ENCODE peak calls at places on chromosomes 3 and 15, in ten cellular contexts. One of them, this sample, is unnamed.

GRCh38 chr3:132211896-132212295 is 105.3 kb upstream of the ACP3 start:
- DNase-seq in WTC11: no peak
- DNase-seq in GM06990: no peak
- DNase-seq in non-pigmented ciliary epithelial cell: no peak
- DNase-seq in HS-5: no peak
- DNase-seq in HFF-Myc: no peak
- DNase-seq in SK-N-SH: no peak
- DNase-seq in pulmonary artery endothelial cell: no peak
- DNase-seq in body of pancreas: no peak
- DNase-seq in HCT116: no peak
- DNase-seq in this sample: no peak

GRCh38 chr15:45203182-45203581 is 15.4 kb upstream of the SHF start:
- DNase-seq in non-pigmented ciliary epithelial cell: no peak
- DNase-seq in HCT116: no peak
- DNase-seq in body of pancreas: no peak
- DNase-seq in GM06990: no peak
- DNase-seq in HS-5: no peak
- DNase-seq in HFF-Myc: no peak
- DNase-seq in SK-N-SH: no peak
- DNase-seq in WTC11: no peak
- DNase-seq in pulmonary artery endothelial cell: no peak
- DNase-seq in this sample: no peak

GRCh38 chr15:63887630-63888029 is 53.9 kb upstream of the HERC1 start:
- DNase-seq in body of pancreas: no peak
- DNase-seq in WTC11: no peak
- DNase-seq in GM06990: no peak
- DNase-seq in HS-5: no peak
- DNase-seq in pulmonary artery endothelial cell: no peak
- DNase-seq in SK-N-SH: no peak
- DNase-seq in HFF-Myc: no peak
- DNase-seq in HCT116: no peak
- DNase-seq in non-pigmented ciliary epithelial cell: no peak
- DNase-seq in this sample: no peak

GRCh38 chr3:126126292-126126691 is 42.4 kb upstream of the SLC41A3 start:
- DNase-seq in pulmonary artery endothelial cell: no peak
- DNase-seq in HFF-Myc: no peak
- DNase-seq in WTC11: peak
- DNase-seq in body of pancreas: no peak
- DNase-seq in SK-N-SH: peak
- DNase-seq in HCT116: no peak
- DNase-seq in HS-5: no peak
- DNase-seq in GM06990: no peak
- DNase-seq in non-pigmented ciliary epithelial cell: no peak
- DNase-seq in this sample: no peak

GRCh38 chr3:52506266-52506966 is 11.3 kb downstream of the STAB1 start:
- DNase-seq in HFF-Myc: no peak
- DNase-seq in SK-N-SH: no peak
- DNase-seq in non-pigmented ciliary epithelial cell: no peak
- DNase-seq in pulmonary artery endothelial cell: no peak
- DNase-seq in GM06990: no peak
- DNase-seq in HCT116: no peak
- DNase-seq in WTC11: no peak
- DNase-seq in body of pancreas: no peak
- DNase-seq in HS-5: no peak
- DNase-seq in this sample: no peak

GRCh38 chr15:60865507-60865906 is 363.6 kb downstream of the RORA start:
- DNase-seq in HCT116: no peak
- DNase-seq in body of pancreas: no peak
- DNase-seq in HS-5: peak
- DNase-seq in HFF-Myc: no peak
- DNase-seq in non-pigmented ciliary epithelial cell: no peak
- DNase-seq in WTC11: no peak
- DNase-seq in GM06990: no peak
- DNase-seq in pulmonary artery endothelial cell: no peak
- DNase-seq in SK-N-SH: no peak
- DNase-seq in this sample: no peak

GRCh38 chr15:24269166-24269571 is 406.4 kb upstream of the NPAP1 start:
- DNase-seq in WTC11: no peak
- DNase-seq in body of pancreas: peak
- DNase-seq in SK-N-SH: no peak
- DNase-seq in HCT116: no peak
- DNase-seq in pulmonary artery endothelial cell: no peak
- DNase-seq in HS-5: no peak
- DNase-seq in non-pigmented ciliary epithelial cell: no peak
- DNase-seq in GM06990: no peak
- DNase-seq in HFF-Myc: no peak
- DNase-seq in this sample: no peak

GRCh38 chr3:24042174-24042878 is 97.2 kb downstream of the NR1D2 start:
- DNase-seq in HS-5: no peak
- DNase-seq in HFF-Myc: no peak
- DNase-seq in WTC11: no peak
- DNase-seq in body of pancreas: no peak
- DNase-seq in HCT116: no peak
- DNase-seq in non-pigmented ciliary epithelial cell: no peak
- DNase-seq in SK-N-SH: no peak
- DNase-seq in pulmonary artery endothelial cell: no peak
- DNase-seq in GM06990: no peak
- DNase-seq in this sample: no peak

GRCh38 chr3:186931487-186932280 is 1.4 kb downstream of the ST6GAL1 start:
- DNase-seq in HS-5: no peak
- DNase-seq in HFF-Myc: peak
- DNase-seq in body of pancreas: peak
- DNase-seq in WTC11: peak
- DNase-seq in SK-N-SH: peak
- DNase-seq in HCT116: no peak
- DNase-seq in GM06990: peak
- DNase-seq in non-pigmented ciliary epithelial cell: no peak
- DNase-seq in pulmonary artery endothelial cell: no peak
- DNase-seq in this sample: no peak

GRCh38 chr15:58074452-58074851 is 8.9 kb upstream of the ALDH1A2 start:
- DNase-seq in body of pancreas: no peak
- DNase-seq in HCT116: no peak
- DNase-seq in SK-N-SH: no peak
- DNase-seq in pulmonary artery endothelial cell: no peak
- DNase-seq in HS-5: no peak
- DNase-seq in WTC11: no peak
- DNase-seq in GM06990: no peak
- DNase-seq in non-pigmented ciliary epithelial cell: no peak
- DNase-seq in HFF-Myc: no peak
- DNase-seq in this sample: no peak

GRCh38 chr15:36645106-36645505 is 65.7 kb downstream of the CDIN1 start:
- DNase-seq in pulmonary artery endothelial cell: no peak
- DNase-seq in WTC11: no peak
- DNase-seq in non-pigmented ciliary epithelial cell: no peak
- DNase-seq in HS-5: no peak
- DNase-seq in HCT116: no peak
- DNase-seq in HFF-Myc: no peak
- DNase-seq in SK-N-SH: no peak
- DNase-seq in body of pancreas: no peak
- DNase-seq in GM06990: no peak
- DNase-seq in this sample: no peak

GRCh38 chr15:68149059-68149458 is 56.1 kb downstream of the CALML4 start:
- DNase-seq in non-pigmented ciliary epithelial cell: no peak
- DNase-seq in HCT116: no peak
- DNase-seq in HFF-Myc: no peak
- DNase-seq in body of pancreas: no peak
- DNase-seq in SK-N-SH: no peak
- DNase-seq in HS-5: peak
- DNase-seq in pulmonary artery endothelial cell: no peak
- DNase-seq in WTC11: no peak
- DNase-seq in GM06990: no peak
- DNase-seq in this sample: no peak

GRCh38 chr15:75114796-75115195 is 86.9 kb upstream of the C15orf39 start:
- DNase-seq in WTC11: no peak
- DNase-seq in pulmonary artery endothelial cell: no peak
- DNase-seq in SK-N-SH: no peak
- DNase-seq in HS-5: no peak
- DNase-seq in body of pancreas: no peak
- DNase-seq in HCT116: no peak
- DNase-seq in HFF-Myc: no peak
- DNase-seq in GM06990: no peak
- DNase-seq in non-pigmented ciliary epithelial cell: no peak
- DNase-seq in this sample: no peak

GRCh38 chr15:51708013-51708412 is 26.7 kb downstream of the SCG3 start:
- DNase-seq in body of pancreas: peak
- DNase-seq in WTC11: no peak
- DNase-seq in pulmonary artery endothelial cell: no peak
- DNase-seq in GM06990: no peak
- DNase-seq in HCT116: no peak
- DNase-seq in HFF-Myc: no peak
- DNase-seq in HS-5: no peak
- DNase-seq in SK-N-SH: no peak
- DNase-seq in non-pigmented ciliary epithelial cell: no peak
- DNase-seq in this sample: no peak

GRCh38 chr3:44903314-44903713 is 28.9 kb downstream of the TGM4 start:
- DNase-seq in GM06990: no peak
- DNase-seq in body of pancreas: no peak
- DNase-seq in pulmonary artery endothelial cell: no peak
- DNase-seq in HFF-Myc: no peak
- DNase-seq in HCT116: no peak
- DNase-seq in HS-5: no peak
- DNase-seq in WTC11: no peak
- DNase-seq in SK-N-SH: no peak
- DNase-seq in non-pigmented ciliary epithelial cell: no peak
- DNase-seq in this sample: no peak

GRCh38 chr3:32467333-32468070 is 35.1 kb downstream of the CMTM6 start:
- DNase-seq in HCT116: no peak
- DNase-seq in pulmonary artery endothelial cell: peak
- DNase-seq in WTC11: peak
- DNase-seq in GM06990: peak
- DNase-seq in SK-N-SH: peak
- DNase-seq in body of pancreas: peak
- DNase-seq in non-pigmented ciliary epithelial cell: no peak
- DNase-seq in HS-5: no peak
- DNase-seq in HFF-Myc: peak
- DNase-seq in this sample: peak

GRCh38 chr3:94522488-94522887 is 459.6 kb downstream of the NSUN3 start:
- DNase-seq in non-pigmented ciliary epithelial cell: no peak
- DNase-seq in HS-5: no peak
- DNase-seq in HCT116: no peak
- DNase-seq in pulmonary artery endothelial cell: no peak
- DNase-seq in GM06990: no peak
- DNase-seq in body of pancreas: no peak
- DNase-seq in HFF-Myc: no peak
- DNase-seq in WTC11: no peak
- DNase-seq in SK-N-SH: no peak
- DNase-seq in this sample: peak

GRCh38 chr3:8987673-8988655 is 24.7 kb upstream of the RAD18 start:
- DNase-seq in non-pigmented ciliary epithelial cell: no peak
- DNase-seq in HS-5: no peak
- DNase-seq in HFF-Myc: no peak
- DNase-seq in pulmonary artery endothelial cell: peak
- DNase-seq in SK-N-SH: peak
- DNase-seq in GM06990: no peak
- DNase-seq in WTC11: peak
- DNase-seq in HCT116: peak
- DNase-seq in body of pancreas: peak
- DNase-seq in this sample: peak

GRCh38 chr15:40345867-40346578 is 4.8 kb upstream of the PHGR1 start:
- DNase-seq in pulmonary artery endothelial cell: no peak
- DNase-seq in GM06990: no peak
- DNase-seq in HS-5: no peak
- DNase-seq in body of pancreas: no peak
- DNase-seq in HFF-Myc: no peak
- DNase-seq in HCT116: no peak
- DNase-seq in WTC11: no peak
- DNase-seq in non-pigmented ciliary epithelial cell: no peak
- DNase-seq in SK-N-SH: no peak
- DNase-seq in this sample: no peak

GRCh38 chr3:70933105-70933810 is 620.8 kb upstream of the MDFIC2 start:
- DNase-seq in HFF-Myc: no peak
- DNase-seq in pulmonary artery endothelial cell: peak
- DNase-seq in non-pigmented ciliary epithelial cell: no peak
- DNase-seq in WTC11: no peak
- DNase-seq in HCT116: no peak
- DNase-seq in HS-5: no peak
- DNase-seq in body of pancreas: no peak
- DNase-seq in GM06990: no peak
- DNase-seq in SK-N-SH: no peak
- DNase-seq in this sample: no peak

GRCh38 chr3:175121225-175121624 is 262.1 kb downstream of the NAALADL2 start:
- DNase-seq in HFF-Myc: no peak
- DNase-seq in HCT116: peak
- DNase-seq in pulmonary artery endothelial cell: no peak
- DNase-seq in HS-5: no peak
- DNase-seq in SK-N-SH: no peak
- DNase-seq in WTC11: peak
- DNase-seq in body of pancreas: no peak
- DNase-seq in non-pigmented ciliary epithelial cell: no peak
- DNase-seq in GM06990: no peak
- DNase-seq in this sample: no peak

GRCh38 chr3:15361494-15362214 is 29.3 kb upstream of the SH3BP5 start:
- DNase-seq in non-pigmented ciliary epithelial cell: peak
- DNase-seq in HFF-Myc: no peak
- DNase-seq in SK-N-SH: peak
- DNase-seq in pulmonary artery endothelial cell: no peak
- DNase-seq in WTC11: peak
- DNase-seq in HS-5: no peak
- DNase-seq in GM06990: peak
- DNase-seq in HCT116: no peak
- DNase-seq in body of pancreas: no peak
- DNase-seq in this sample: no peak

GRCh38 chr15:84645997-84646396 is 8.1 kb downstream of the WDR73 start:
- DNase-seq in non-pigmented ciliary epithelial cell: no peak
- DNase-seq in WTC11: no peak
- DNase-seq in HS-5: no peak
- DNase-seq in GM06990: no peak
- DNase-seq in body of pancreas: no peak
- DNase-seq in SK-N-SH: no peak
- DNase-seq in pulmonary artery endothelial cell: no peak
- DNase-seq in HCT116: no peak
- DNase-seq in HFF-Myc: no peak
- DNase-seq in this sample: no peak

GRCh38 chr15:39530446-39531342 is 50.2 kb upstream of the THBS1 start:
- DNase-seq in WTC11: no peak
- DNase-seq in non-pigmented ciliary epithelial cell: no peak
- DNase-seq in GM06990: no peak
- DNase-seq in HCT116: no peak
- DNase-seq in HS-5: no peak
- DNase-seq in body of pancreas: no peak
- DNase-seq in pulmonary artery endothelial cell: no peak
- DNase-seq in SK-N-SH: peak
- DNase-seq in HFF-Myc: peak
- DNase-seq in this sample: no peak

GRCh38 chr3:136992091-136992490 is 34.3 kb downstream of the IL20RB start:
- DNase-seq in GM06990: no peak
- DNase-seq in HS-5: no peak
- DNase-seq in pulmonary artery endothelial cell: no peak
- DNase-seq in SK-N-SH: no peak
- DNase-seq in non-pigmented ciliary epithelial cell: no peak
- DNase-seq in HFF-Myc: no peak
- DNase-seq in WTC11: no peak
- DNase-seq in HCT116: no peak
- DNase-seq in body of pancreas: no peak
- DNase-seq in this sample: no peak

GRCh38 chr3:165185707-165186327 is 10.4 kb downstream of the SLITRK3 start:
- DNase-seq in GM06990: no peak
- DNase-seq in HS-5: peak
- DNase-seq in pulmonary artery endothelial cell: no peak
- DNase-seq in non-pigmented ciliary epithelial cell: peak
- DNase-seq in WTC11: peak
- DNase-seq in HCT116: peak
- DNase-seq in SK-N-SH: peak
- DNase-seq in body of pancreas: peak
- DNase-seq in HFF-Myc: peak
- DNase-seq in this sample: no peak

GRCh38 chr3:182212479-182213076 is 500.9 kb downstream of the SOX2 start:
- DNase-seq in non-pigmented ciliary epithelial cell: peak
- DNase-seq in body of pancreas: peak
- DNase-seq in HCT116: peak
- DNase-seq in SK-N-SH: peak
- DNase-seq in WTC11: peak
- DNase-seq in pulmonary artery endothelial cell: peak
- DNase-seq in GM06990: no peak
- DNase-seq in HS-5: peak
- DNase-seq in HFF-Myc: peak
- DNase-seq in this sample: peak

GRCh38 chr15:39265261-39265660 is 315.6 kb upstream of the THBS1 start:
- DNase-seq in WTC11: no peak
- DNase-seq in body of pancreas: no peak
- DNase-seq in pulmonary artery endothelial cell: no peak
- DNase-seq in HFF-Myc: no peak
- DNase-seq in non-pigmented ciliary epithelial cell: no peak
- DNase-seq in HS-5: no peak
- DNase-seq in HCT116: no peak
- DNase-seq in GM06990: no peak
- DNase-seq in SK-N-SH: no peak
- DNase-seq in this sample: no peak